ENCODE peak calls at places on chromosomes 5 and 9, in eight cellular contexts. I is mammary epithelial cell, P is cardiac fibroblast, Y is cardiac muscle cell, R is ovary, V is HCT116, F is esophagus muscularis mucosa, M is A549. C is an unnamed sample.

GRCh38 chr9:36337865-36338264 is 62.2 kb downstream of the RNF38 start:
- DNase-seq in I (peak), P (peak), Y (peak), R (no peak), V (no peak), F (no peak), M (no peak), C (peak)

GRCh38 chr9:114250235-114250568 is 72.7 kb upstream of the ORM1 start:
- DNase-seq in I (no peak), P (peak), Y (peak), R (peak), V (no peak), F (no peak), M (no peak), C (no peak)

GRCh38 chr9:2477755-2478154 is 143.8 kb upstream of the VLDLR start:
- DNase-seq in I (no peak), P (peak), Y (peak), R (no peak), V (no peak), F (no peak), M (no peak), C (peak)

GRCh38 chr9:132026932-132027585 is 52.6 kb downstream of the MED27 start:
- DNase-seq in I (peak), P (peak), Y (peak), R (no peak), V (no peak), F (no peak), M (peak), C (peak)

GRCh38 chr9:96612105-96612965 is 7.3 kb downstream of the CDC14B start:
- DNase-seq in I (peak), P (peak), Y (peak), R (no peak), V (no peak), F (no peak), M (peak), C (peak)

GRCh38 chr5:54785729-54786548 is 199.5 kb downstream of the ESM1 start:
- DNase-seq in I (no peak), P (peak), Y (peak), R (peak), V (no peak), F (no peak), M (no peak), C (no peak)

GRCh38 chr5:40446910-40447309 is 232.8 kb upstream of the PTGER4 start:
- DNase-seq in I (peak), P (peak), Y (peak), R (no peak), V (no peak), F (no peak), M (peak), C (peak)

GRCh38 chr5:135186662-135187522 is 152.9 kb upstream of the PITX1 start:
- DNase-seq in I (peak), P (no peak), Y (no peak), R (no peak), V (no peak), F (peak), M (no peak), C (peak)

GRCh38 chr5:61603211-61603908 is 271.3 kb downstream of the ZSWIM6 start:
- DNase-seq in I (no peak), P (peak), Y (no peak), R (no peak), V (no peak), F (no peak), M (peak), C (no peak)

GRCh38 chr5:75885321-75885720 is 168.1 kb upstream of the POC5 start:
- DNase-seq in I (no peak), P (no peak), Y (no peak), R (no peak), V (no peak), F (peak), M (no peak), C (no peak)

GRCh38 chr9:129141066-129142041 is 30.1 kb downstream of the PTPA start:
- DNase-seq in I (peak), P (peak), Y (peak), R (peak), V (no peak), F (no peak), M (no peak), C (peak)

GRCh38 chr9:113381909-113382411 is 5.2 kb upstream of the HDHD3 start:
- DNase-seq in I (peak), P (no peak), Y (no peak), R (no peak), V (no peak), F (peak), M (no peak), C (peak)

GRCh38 chr9:113963914-113964739 is 88.0 kb downstream of the ZNF618 start:
- DNase-seq in I (no peak), P (no peak), Y (no peak), R (no peak), V (no peak), F (no peak), M (no peak), C (no peak)

GRCh38 chr9:36486933-36487481 is 85.7 kb upstream of the MELK start:
- DNase-seq in I (peak), P (peak), Y (peak), R (peak), V (no peak), F (no peak), M (no peak), C (peak)

GRCh38 chr9:81318571-81318970 is 370.8 kb downstream of the TLE1 start:
- DNase-seq in I (peak), P (no peak), Y (peak), R (no peak), V (no peak), F (no peak), M (peak), C (peak)

GRCh38 chr9:84271887-84272556 is 68.5 kb downstream of the SLC28A3 start:
- DNase-seq in I (no peak), P (peak), Y (peak), R (no peak), V (no peak), F (no peak), M (no peak), C (no peak)
- H3K4me3 ChIP-seq in I (no peak), P (peak), Y (no peak), R (no peak), V (no peak), F (peak), M (no peak), C (no peak)

DNA sequence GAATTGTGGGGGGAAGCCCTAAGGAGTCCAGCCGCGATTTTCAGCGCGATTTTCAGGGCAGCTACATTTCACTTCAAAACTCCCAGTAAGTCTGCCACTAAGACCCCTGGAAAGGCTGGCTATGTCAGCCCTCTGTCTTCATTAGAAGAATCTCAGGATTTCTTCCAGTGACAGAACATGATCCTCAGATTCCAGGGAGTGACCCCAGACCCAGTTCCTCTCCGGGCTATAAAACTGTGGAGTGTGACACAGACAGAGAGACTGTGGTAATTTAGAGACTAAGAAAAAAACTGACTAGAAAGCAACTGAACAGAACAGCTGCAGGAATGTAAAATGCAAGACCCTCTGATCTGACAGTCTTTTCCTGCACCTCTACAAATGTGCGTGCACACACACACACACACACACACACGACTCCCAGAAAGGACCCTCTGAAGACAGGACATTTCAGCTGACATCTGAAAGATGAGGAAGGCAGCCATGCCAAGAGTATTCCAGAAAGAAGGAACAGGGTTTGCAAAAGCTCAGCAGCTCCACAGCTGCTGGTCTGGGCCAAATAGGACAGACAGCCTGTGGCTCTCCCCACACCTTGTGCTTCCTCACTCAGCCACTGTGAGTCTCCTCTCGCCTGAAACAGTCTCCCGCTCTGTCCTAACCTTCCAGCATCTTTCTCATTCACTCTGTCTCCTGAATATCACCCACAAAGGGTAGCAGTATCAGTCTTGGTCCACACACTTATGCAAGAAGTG is 188.9 kb downstream of the PALM2AKAP2 start:
- DNase-seq in I (peak), P (peak), Y (peak), R (no peak), V (no peak), F (no peak), M (no peak), C (no peak)
- TF ChIP-seq CTCF in I (peak), P (peak), Y (peak), R (no peak), V (no peak), F (peak), M (no peak), C (no peak)

GRCh38 chr9:112034216-112034611 is 137.6 kb downstream of the UGCG start:
- DNase-seq in I (no peak), P (no peak), Y (no peak), R (no peak), V (no peak), F (no peak), M (no peak), C (no peak)
- H3K4me3 ChIP-seq in I (no peak), P (no peak), Y (no peak), R (no peak), V (no peak), F (no peak), M (no peak), C (no peak)

DNA sequence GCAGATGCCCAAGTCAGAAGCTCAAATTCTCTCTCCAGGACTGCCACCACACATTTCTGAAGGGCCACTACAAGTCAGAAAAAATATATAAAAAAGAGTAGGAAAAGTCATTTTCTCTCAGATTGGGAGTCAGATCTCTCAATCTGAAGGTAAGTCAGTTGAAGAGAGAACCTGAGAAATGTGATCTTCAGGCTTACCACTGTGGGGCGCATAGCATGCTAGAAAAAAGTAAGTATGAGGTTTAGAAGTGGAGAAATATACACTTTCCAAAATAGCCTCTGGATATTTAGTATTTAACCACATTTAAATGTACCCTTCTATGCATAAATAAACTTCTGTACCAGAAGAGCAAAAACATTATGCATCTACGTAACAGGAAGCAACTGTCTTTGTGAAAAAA is 800.7 kb upstream of the CTNND2 start:
- DNase-seq in I (peak), P (no peak), Y (no peak), R (no peak), V (no peak), F (no peak), M (no peak), C (peak)
- TF ChIP-seq CTCF in I (peak), P (no peak), Y (no peak), R (no peak), V (no peak), F (no peak), M (no peak), C (no peak)

GRCh38 chr5:169860585-169860984 is 119.7 kb downstream of the INSYN2B start:
- DNase-seq in I (no peak), P (no peak), Y (no peak), R (no peak), V (no peak), F (no peak), M (no peak), C (no peak)

GRCh38 chr5:169864483-169864882 is 115.8 kb downstream of the INSYN2B start:
- DNase-seq in I (no peak), P (no peak), Y (no peak), R (no peak), V (no peak), F (no peak), M (no peak), C (no peak)

GRCh38 chr5:169861433-169861832 is 118.9 kb downstream of the INSYN2B start:
- DNase-seq in I (no peak), P (no peak), Y (no peak), R (no peak), V (no peak), F (no peak), M (no peak), C (no peak)

GRCh38 chr5:169861934-169862333 is 118.4 kb downstream of the INSYN2B start:
- DNase-seq in I (peak), P (peak), Y (peak), R (no peak), V (no peak), F (no peak), M (no peak), C (no peak)

DNA sequence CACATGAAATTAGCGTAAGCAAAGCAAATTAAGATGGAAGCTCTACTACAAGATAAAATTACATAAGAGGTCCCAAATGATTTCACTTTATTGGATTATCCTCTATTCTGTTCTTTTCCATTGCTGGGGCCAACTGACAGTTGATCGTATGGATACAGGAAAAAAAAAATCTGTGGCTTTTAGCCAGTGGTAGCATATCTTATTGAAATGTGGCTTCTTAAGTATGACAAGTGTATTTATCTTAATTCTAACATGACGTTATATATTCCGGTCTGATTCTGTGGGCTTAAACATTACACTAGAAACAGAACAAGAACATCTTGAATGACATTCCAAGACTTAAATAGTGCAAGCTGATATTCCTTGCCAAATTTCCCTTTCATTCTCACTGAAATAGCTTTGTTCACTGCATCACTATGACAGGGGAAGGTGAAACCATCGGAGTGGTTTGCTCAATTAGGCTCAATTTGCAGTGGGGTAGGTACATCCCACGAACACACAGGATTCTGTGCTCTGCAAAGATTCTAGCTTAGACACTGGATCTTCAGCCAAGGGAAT is 117.9 kb downstream of the INSYN2B start:
- DNase-seq in I (no peak), P (peak), Y (peak), R (no peak), V (no peak), F (no peak), M (no peak), C (no peak)
- H3K4me3 ChIP-seq in I (no peak), P (no peak), Y (no peak), R (no peak), V (no peak), F (no peak), M (no peak), C (no peak)